ENCODE peak calls at places on chromosome 22, in eight cellular contexts. B is HEK293T, T is A549, O is non-pigmented ciliary epithelial cell, X is NCI-H146, L is H54, N is ovary, F is GM10248. V is an unnamed sample.

GRCh38 chr22:46934746-46935491 is 172.5 kb downstream of the TBC1D22A start:
- DNase-seq in B (no peak), T (peak), O (peak), X (no peak), L (peak), N (no peak), F (peak), V (peak)

GRCh38 chr22:31496735-31497146 is 405 bp downstream of the SFI1 start:
- DNase-seq in B (peak), T (no peak), O (no peak), X (peak), L (no peak), N (no peak), F (no peak), V (no peak)

GRCh38 chr22:49966041-49966715 is 5.6 kb downstream of the PIM3 start:
- DNase-seq in B (no peak), T (no peak), O (no peak), X (no peak), L (no peak), N (peak), F (no peak), V (no peak)

GRCh38 chr22:23219787-23220484 is 39.6 kb downstream of the BCR start:
- DNase-seq in B (no peak), T (no peak), O (no peak), X (peak), L (peak), N (no peak), F (peak), V (no peak)

GRCh38 chr22:17370036-17370765 is 941 bp downstream of the CECR2 start:
- DNase-seq in B (no peak), T (no peak), O (no peak), X (no peak), L (no peak), N (no peak), F (no peak), V (no peak)

GRCh38 chr22:44396727-44397722 is 84.3 kb upstream of the SHISAL1 start:
- DNase-seq in B (no peak), T (no peak), O (no peak), X (no peak), L (no peak), N (peak), F (no peak), V (no peak)

GRCh38 chr22:24982301-24983056 is 30.0 kb downstream of the KIAA1671 start:
- DNase-seq in B (no peak), T (no peak), O (no peak), X (no peak), L (no peak), N (no peak), F (no peak), V (no peak)

GRCh38 chr22:43592470-43592869 is 180.7 kb downstream of the MPPED1 start:
- DNase-seq in B (peak), T (no peak), O (no peak), X (peak), L (no peak), N (no peak), F (no peak), V (no peak)

GRCh38 chr22:30178180-30179126 is 68.1 kb downstream of the LIF start:
- DNase-seq in B (no peak), T (no peak), O (no peak), X (no peak), L (no peak), N (no peak), F (no peak), V (no peak)

GRCh38 chr22:31272522-31273446 is 19.5 kb downstream of the PIK3IP1 start:
- DNase-seq in B (peak), T (peak), O (no peak), X (peak), L (peak), N (peak), F (peak), V (no peak)

GRCh38 chr22:48228468-48228867 is 1466.0 kb downstream of the TBC1D22A start:
- DNase-seq in B (no peak), T (no peak), O (no peak), X (no peak), L (no peak), N (no peak), F (no peak), V (no peak)

GRCh38 chr22:45743687-45744086 is 72.1 kb downstream of the ATXN10 start:
- DNase-seq in B (no peak), T (no peak), O (no peak), X (no peak), L (no peak), N (no peak), F (no peak), V (no peak)